ENCODE peak calls at places on chromosomes 12 and 14, in eight cellular contexts. One of them, this sample, is unnamed.
A peak's percentile ranks its signal among the peaks of the same experiment; 100 is the strongest.

GRCh38 chr12:2172040-2172439 is 119.3 kb downstream of the CACNA1C start:
- DNase-seq in fibroblast of lung: no peak
- DNase-seq in keratinocyte: no peak
- DNase-seq in thoracic aorta: no peak
- DNase-seq in stomach: no peak
- DNase-seq in left ventricle myocardium inferior: no peak
- DNase-seq in IMR-90: no peak
- DNase-seq in A549: no peak
- DNase-seq in this sample: no peak

GRCh38 chr12:111436811-111437210 is 31.1 kb downstream of the SH2B3 start:
- DNase-seq in fibroblast of lung: no peak
- DNase-seq in keratinocyte: no peak
- DNase-seq in thoracic aorta: no peak
- DNase-seq in stomach: no peak
- DNase-seq in left ventricle myocardium inferior: no peak
- DNase-seq in IMR-90: no peak
- DNase-seq in A549: no peak
- DNase-seq in this sample: no peak

GRCh38 chr14:95045255-95045701 is 112.1 kb downstream of the DICER1 start:
- DNase-seq in fibroblast of lung: no peak
- DNase-seq in keratinocyte: no peak
- DNase-seq in thoracic aorta: no peak
- DNase-seq in stomach: peak; percentile 17
- DNase-seq in left ventricle myocardium inferior: no peak
- DNase-seq in IMR-90: no peak
- DNase-seq in A549: no peak
- DNase-seq in this sample: no peak

GRCh38 chr12:51976376-51977160 is 25.1 kb downstream of the ACVR1B start:
- DNase-seq in fibroblast of lung: peak; percentile 76
- DNase-seq in keratinocyte: no peak
- DNase-seq in thoracic aorta: no peak
- DNase-seq in stomach: no peak
- DNase-seq in left ventricle myocardium inferior: no peak
- DNase-seq in IMR-90: peak; percentile 50
- DNase-seq in A549: peak; percentile 52
- DNase-seq in this sample: no peak

GRCh38 chr12:8026282-8026637 is 6.3 kb upstream of the FOXJ2 start:
- DNase-seq in fibroblast of lung: no peak
- DNase-seq in keratinocyte: no peak
- DNase-seq in thoracic aorta: no peak
- DNase-seq in stomach: no peak
- DNase-seq in left ventricle myocardium inferior: no peak
- DNase-seq in IMR-90: no peak
- DNase-seq in A549: no peak
- DNase-seq in this sample: no peak

GRCh38 chr14:103378042-103378854 is 7.0 kb upstream of the MARK3 start:
- DNase-seq in fibroblast of lung: no peak
- DNase-seq in keratinocyte: no peak
- DNase-seq in thoracic aorta: no peak
- DNase-seq in stomach: no peak
- DNase-seq in left ventricle myocardium inferior: no peak
- DNase-seq in IMR-90: no peak
- DNase-seq in A549: no peak
- DNase-seq in this sample: no peak

GRCh38 chr14:67971627-67972625 is 152.3 kb downstream of the RAD51B start:
- DNase-seq in fibroblast of lung: peak; percentile 72
- DNase-seq in keratinocyte: peak; percentile 40
- DNase-seq in thoracic aorta: no peak
- DNase-seq in stomach: no peak
- DNase-seq in left ventricle myocardium inferior: no peak
- DNase-seq in IMR-90: peak; percentile 37
- DNase-seq in A549: no peak
- DNase-seq in this sample: peak; percentile 4

GRCh38 chr12:121590476-121591143 is 9.8 kb upstream of the KDM2B start:
- DNase-seq in fibroblast of lung: peak; percentile 71
- DNase-seq in keratinocyte: no peak
- DNase-seq in thoracic aorta: no peak
- DNase-seq in stomach: no peak
- DNase-seq in left ventricle myocardium inferior: no peak
- DNase-seq in IMR-90: peak; percentile 69
- DNase-seq in A549: no peak
- DNase-seq in this sample: no peak

GRCh38 chr12:122161682-122162081 is 12.3 kb downstream of the IL31 start:
- DNase-seq in fibroblast of lung: no peak
- DNase-seq in keratinocyte: no peak
- DNase-seq in thoracic aorta: no peak
- DNase-seq in stomach: no peak
- DNase-seq in left ventricle myocardium inferior: no peak
- DNase-seq in IMR-90: no peak
- DNase-seq in A549: no peak
- DNase-seq in this sample: no peak

GRCh38 chr12:3071710-3072109 is 5.5 kb upstream of the TSPAN9 start:
- DNase-seq in fibroblast of lung: no peak
- DNase-seq in keratinocyte: no peak
- DNase-seq in thoracic aorta: no peak
- DNase-seq in stomach: no peak
- DNase-seq in left ventricle myocardium inferior: no peak
- DNase-seq in IMR-90: no peak
- DNase-seq in A549: no peak
- DNase-seq in this sample: no peak

GRCh38 chr12:107584523-107584922 is 101.1 kb upstream of the PWP1 start:
- DNase-seq in fibroblast of lung: no peak
- DNase-seq in keratinocyte: no peak
- DNase-seq in thoracic aorta: no peak
- DNase-seq in stomach: no peak
- DNase-seq in left ventricle myocardium inferior: no peak
- DNase-seq in IMR-90: no peak
- DNase-seq in A549: no peak
- DNase-seq in this sample: no peak

GRCh38 chr12:57419495-57419894 is 11.3 kb downstream of the R3HDM2 start:
- DNase-seq in fibroblast of lung: no peak
- DNase-seq in keratinocyte: no peak
- DNase-seq in thoracic aorta: no peak
- DNase-seq in stomach: no peak
- DNase-seq in left ventricle myocardium inferior: no peak
- DNase-seq in IMR-90: no peak
- DNase-seq in A549: no peak
- DNase-seq in this sample: no peak

GRCh38 chr14:22231022-22231421 is 358.0 kb downstream of the DAD1 start:
- DNase-seq in fibroblast of lung: no peak
- DNase-seq in keratinocyte: no peak
- DNase-seq in thoracic aorta: no peak
- DNase-seq in stomach: no peak
- DNase-seq in left ventricle myocardium inferior: no peak
- DNase-seq in IMR-90: no peak
- DNase-seq in A549: no peak
- DNase-seq in this sample: no peak

GRCh38 chr14:104462651-104463630 is 116.6 kb upstream of the C14orf180 start:
- DNase-seq in fibroblast of lung: no peak
- DNase-seq in keratinocyte: no peak
- DNase-seq in thoracic aorta: no peak
- DNase-seq in stomach: no peak
- DNase-seq in left ventricle myocardium inferior: no peak
- DNase-seq in IMR-90: no peak
- DNase-seq in A549: no peak
- DNase-seq in this sample: no peak

GRCh38 chr14:31770271-31770670 is 209.1 kb downstream of the NUBPL start:
- DNase-seq in fibroblast of lung: peak; percentile 2
- DNase-seq in keratinocyte: no peak
- DNase-seq in thoracic aorta: peak; percentile 4
- DNase-seq in stomach: no peak
- DNase-seq in left ventricle myocardium inferior: no peak
- DNase-seq in IMR-90: no peak
- DNase-seq in A549: no peak
- DNase-seq in this sample: no peak

GRCh38 chr12:712172-712863 is 40.1 kb upstream of the WNK1 start:
- DNase-seq in fibroblast of lung: peak; percentile 40
- DNase-seq in keratinocyte: no peak
- DNase-seq in thoracic aorta: no peak
- DNase-seq in stomach: no peak
- DNase-seq in left ventricle myocardium inferior: no peak
- DNase-seq in IMR-90: peak; percentile 35
- DNase-seq in A549: no peak
- DNase-seq in this sample: no peak

GRCh38 chr14:99790978-99791376 is 2.2 kb upstream of the EML1 start:
- DNase-seq in fibroblast of lung: no peak
- DNase-seq in keratinocyte: no peak
- DNase-seq in thoracic aorta: no peak
- DNase-seq in stomach: no peak
- DNase-seq in left ventricle myocardium inferior: no peak
- DNase-seq in IMR-90: no peak
- DNase-seq in A549: no peak
- DNase-seq in this sample: no peak

GRCh38 chr14:48890333-48890732 is 695.8 kb downstream of the RPS29 start:
- DNase-seq in fibroblast of lung: no peak
- DNase-seq in keratinocyte: no peak
- DNase-seq in thoracic aorta: no peak
- DNase-seq in stomach: no peak
- DNase-seq in left ventricle myocardium inferior: no peak
- DNase-seq in IMR-90: peak; percentile 0
- DNase-seq in A549: no peak
- DNase-seq in this sample: no peak

GRCh38 chr14:36279306-36280244 is 40.9 kb downstream of the MBIP start:
- DNase-seq in fibroblast of lung: no peak
- DNase-seq in keratinocyte: no peak
- DNase-seq in thoracic aorta: no peak
- DNase-seq in stomach: no peak
- DNase-seq in left ventricle myocardium inferior: no peak
- DNase-seq in IMR-90: no peak
- DNase-seq in A549: no peak
- DNase-seq in this sample: no peak

GRCh38 chr12:128969480-128970055 is 116.3 kb downstream of the GLT1D1 start:
- DNase-seq in fibroblast of lung: peak; percentile 2
- DNase-seq in keratinocyte: no peak
- DNase-seq in thoracic aorta: no peak
- DNase-seq in stomach: peak; percentile 34
- DNase-seq in left ventricle myocardium inferior: no peak
- DNase-seq in IMR-90: no peak
- DNase-seq in A549: peak; percentile 10
- DNase-seq in this sample: no peak
- TF ChIP-seq CTCF in fibroblast of lung: no peak
- TF ChIP-seq CTCF in keratinocyte: peak; percentile 64
- TF ChIP-seq CTCF in thoracic aorta: no peak
- TF ChIP-seq CTCF in stomach: peak; percentile 18
- TF ChIP-seq CTCF in left ventricle myocardium inferior: peak; percentile 49
- TF ChIP-seq CTCF in IMR-90: no peak
- TF ChIP-seq CTCF in A549: peak; percentile 21
- TF ChIP-seq CTCF in this sample: peak; percentile 86

DNA sequence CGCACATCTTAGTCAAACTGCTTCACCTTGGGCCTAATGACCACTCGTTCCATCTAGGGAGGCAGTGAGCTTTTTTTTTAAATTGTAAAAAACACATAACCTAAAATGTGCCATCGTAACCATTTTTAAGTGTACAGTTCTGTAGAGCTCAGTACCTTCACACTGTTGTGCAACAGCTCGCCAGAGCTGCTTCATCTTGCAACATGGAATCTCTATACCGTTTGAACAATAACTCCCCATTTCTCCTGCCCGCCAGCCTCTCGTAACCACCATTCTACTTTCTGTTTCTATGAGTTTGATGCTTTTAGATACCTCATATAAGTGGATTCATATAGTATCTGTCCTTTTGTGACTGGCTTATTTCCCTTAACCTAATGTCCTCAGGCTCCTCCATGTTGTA is 196.2 kb downstream of the CHST11 start:
- DNase-seq in fibroblast of lung: no peak
- DNase-seq in keratinocyte: no peak
- DNase-seq in thoracic aorta: no peak
- DNase-seq in stomach: no peak
- DNase-seq in left ventricle myocardium inferior: no peak
- DNase-seq in IMR-90: no peak
- DNase-seq in A549: no peak
- DNase-seq in this sample: no peak
- H3K4me1 ChIP-seq in fibroblast of lung: no peaks in the 10 kb centered on the region
- H3K4me1 ChIP-seq in keratinocyte: no peaks in the 10 kb centered on the region
- H3K4me1 ChIP-seq in thoracic aorta: no peaks in the 10 kb centered on the region
- H3K4me1 ChIP-seq in stomach: no peaks in the 10 kb centered on the region
- H3K4me1 ChIP-seq in left ventricle myocardium inferior: peaks cover 9% of the 10 kb centered on the region
- H3K4me1 ChIP-seq in IMR-90: no peaks in the 10 kb centered on the region
- H3K4me1 ChIP-seq in A549: peaks cover 12% of the 10 kb centered on the region
- H3K4me1 ChIP-seq in this sample: no peaks in the 10 kb centered on the region

DNA sequence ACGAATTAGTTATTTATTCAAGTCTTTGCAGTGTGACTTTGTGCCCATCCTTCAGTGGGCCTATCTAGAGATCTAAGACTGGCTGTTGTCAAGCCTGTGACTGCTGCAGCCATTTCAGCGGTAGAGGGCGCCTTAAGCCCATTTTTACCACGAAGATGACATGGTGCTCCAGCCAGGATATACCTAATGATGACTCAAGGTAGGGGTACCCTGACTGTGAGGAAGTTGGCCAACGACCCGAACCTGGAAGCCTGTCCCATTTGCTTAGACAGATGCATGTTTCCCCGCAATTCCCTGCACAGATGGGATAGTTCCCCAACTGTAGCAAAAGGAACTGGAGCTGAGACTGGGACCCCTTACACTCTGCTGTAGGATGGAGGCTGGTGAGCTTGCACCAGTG is 41.3 kb downstream of the RAB3IP start:
- DNase-seq in fibroblast of lung: peak; percentile 36
- DNase-seq in keratinocyte: no peak
- DNase-seq in thoracic aorta: no peak
- DNase-seq in stomach: no peak
- DNase-seq in left ventricle myocardium inferior: no peak
- DNase-seq in IMR-90: peak; percentile 10
- DNase-seq in A549: peak; percentile 30
- DNase-seq in this sample: no peak
- TF ChIP-seq CTCF in fibroblast of lung: peak; percentile 71
- TF ChIP-seq CTCF in keratinocyte: peak; percentile 78
- TF ChIP-seq CTCF in thoracic aorta: no peak
- TF ChIP-seq CTCF in stomach: no peak
- TF ChIP-seq CTCF in left ventricle myocardium inferior: no peak
- TF ChIP-seq CTCF in IMR-90: peak; percentile 41
- TF ChIP-seq CTCF in A549: peak; percentile 24
- TF ChIP-seq CTCF in this sample: peak; percentile 78

GRCh38 chr14:50014809-50015208 is 101.6 kb downstream of the VCPKMT start:
- DNase-seq in fibroblast of lung: no peak
- DNase-seq in keratinocyte: no peak
- DNase-seq in thoracic aorta: no peak
- DNase-seq in stomach: no peak
- DNase-seq in left ventricle myocardium inferior: no peak
- DNase-seq in IMR-90: no peak
- DNase-seq in A549: no peak
- DNase-seq in this sample: no peak

GRCh38 chr14:50013934-50014333 is 102.4 kb downstream of the VCPKMT start:
- DNase-seq in fibroblast of lung: no peak
- DNase-seq in keratinocyte: no peak
- DNase-seq in thoracic aorta: no peak
- DNase-seq in stomach: no peak
- DNase-seq in left ventricle myocardium inferior: no peak
- DNase-seq in IMR-90: no peak
- DNase-seq in A549: no peak
- DNase-seq in this sample: no peak

GRCh38 chr14:50013198-50013918 is 103.0 kb downstream of the VCPKMT start:
- DNase-seq in fibroblast of lung: peak; percentile 80
- DNase-seq in keratinocyte: no peak
- DNase-seq in thoracic aorta: no peak
- DNase-seq in stomach: no peak
- DNase-seq in left ventricle myocardium inferior: no peak
- DNase-seq in IMR-90: no peak
- DNase-seq in A549: no peak
- DNase-seq in this sample: no peak

GRCh38 chr14:50018236-50019210 is 97.8 kb downstream of the VCPKMT start:
- DNase-seq in fibroblast of lung: peak; percentile 66
- DNase-seq in keratinocyte: no peak
- DNase-seq in thoracic aorta: no peak
- DNase-seq in stomach: peak; percentile 73
- DNase-seq in left ventricle myocardium inferior: no peak
- DNase-seq in IMR-90: peak; percentile 80
- DNase-seq in A549: no peak
- DNase-seq in this sample: no peak

GRCh38 chr14:50015708-50016107 is 100.7 kb downstream of the VCPKMT start:
- DNase-seq in fibroblast of lung: no peak
- DNase-seq in keratinocyte: no peak
- DNase-seq in thoracic aorta: no peak
- DNase-seq in stomach: no peak
- DNase-seq in left ventricle myocardium inferior: no peak
- DNase-seq in IMR-90: no peak
- DNase-seq in A549: no peak
- DNase-seq in this sample: no peak
- H3K4me1 ChIP-seq in fibroblast of lung: peaks cover 2% of the 10 kb centered on the region
- H3K4me1 ChIP-seq in keratinocyte: peaks cover 31% of the 10 kb centered on the region
- H3K4me1 ChIP-seq in thoracic aorta: peaks cover 13% of the 10 kb centered on the region
- H3K4me1 ChIP-seq in stomach: peaks cover 15% of the 10 kb centered on the region
- H3K4me1 ChIP-seq in left ventricle myocardium inferior: peaks cover 22% of the 10 kb centered on the region
- H3K4me1 ChIP-seq in IMR-90: peaks cover 19% of the 10 kb centered on the region
- H3K4me1 ChIP-seq in A549: peaks cover 16% of the 10 kb centered on the region
- H3K4me1 ChIP-seq in this sample: peaks cover 27% of the 10 kb centered on the region